ENCODE peak calls at places on chromosomes 5 and 9, in six cellular contexts. N, Y, Z, G, O and L are unnamed samples.

GRCh38 chr9:117744856-117745389 is 40.7 kb downstream of the TLR4 start:
- DNase-seq in O (no peak), Y (peak), Z (no peak), G (no peak), N (no peak), L (no peak)

GRCh38 chr5:96940586-96940985 is 4.7 kb downstream of the LNPEP start:
- DNase-seq in G (no peak), O (no peak), N (no peak), Y (no peak), Z (no peak), L (no peak)

GRCh38 chr5:1199649-1200494 is 1.5 kb upstream of the SLC6A19 start:
- DNase-seq in O (no peak), N (no peak), Z (no peak), Y (no peak), G (no peak), L (peak)

GRCh38 chr5:1479581-1480188 is 34.4 kb upstream of the SLC6A3 start:
- DNase-seq in O (peak), Y (peak), G (peak), N (peak), Z (no peak), L (peak)

GRCh38 chr9:5184776-5185175 is 663 bp downstream of the INSL6 start:
- DNase-seq in O (no peak), Y (no peak), Z (no peak), G (no peak), N (no peak), L (no peak)

GRCh38 chr5:95664204-95664786 is 17.7 kb downstream of the RFESD start:
- DNase-seq in O (peak), G (no peak), Y (peak), Z (peak), N (no peak), L (peak)

GRCh38 chr5:109707531-109707930 is 17.8 kb downstream of the MAN2A1 start:
- DNase-seq in Y (no peak), O (no peak), N (no peak), Z (no peak), G (no peak), L (no peak)

GRCh38 chr9:137431416-137431931 is 8.3 kb downstream of the NOXA1 start:
- DNase-seq in O (no peak), G (no peak), Z (no peak), Y (no peak), N (no peak), L (peak)

GRCh38 chr9:113352411-113352810 is 3.1 kb downstream of the BSPRY start:
- DNase-seq in N (no peak), O (no peak), Y (no peak), G (no peak), Z (no peak), L (no peak)

GRCh38 chr9:110141118-110141797 is 66.7 kb downstream of the C9orf152 start:
- DNase-seq in N (no peak), O (no peak), G (no peak), Y (peak), Z (no peak), L (no peak)

GRCh38 chr9:115694014-115694413 is 459.6 kb upstream of the PAPPA start:
- DNase-seq in O (no peak), Z (peak), G (peak), N (no peak), Y (peak), L (no peak)

GRCh38 chr9:19145881-19146280 is 18.6 kb upstream of the PLIN2 start:
- DNase-seq in N (no peak), O (no peak), G (no peak), Z (no peak), Y (no peak), L (no peak)

GRCh38 chr5:624951-625230 is 12.8 kb downstream of the CEP72 start:
- DNase-seq in Y (no peak), G (no peak), Z (no peak), O (no peak), N (no peak), L (no peak)

GRCh38 chr5:115599924-115600323 is 2.4 kb downstream of the TICAM2 start:
- DNase-seq in G (no peak), Z (no peak), O (no peak), N (no peak), Y (no peak), L (no peak)

GRCh38 chr9:135588371-135588770 is 26.8 kb downstream of the PAEP start:
- DNase-seq in Z (no peak), O (no peak), Y (no peak), N (no peak), G (no peak), L (no peak)

GRCh38 chr5:102663771-102664530 is 91.2 kb upstream of the PAM start:
- DNase-seq in N (no peak), Z (no peak), G (no peak), Y (no peak), O (no peak), L (no peak)

GRCh38 chr5:127031863-127032232 is 1.5 kb upstream of the MARCHF3 start:
- DNase-seq in G (no peak), Z (no peak), N (no peak), Y (no peak), O (no peak), L (no peak)

GRCh38 chr9:135606885-135607259 is 32.5 kb downstream of the GLT6D1 start:
- DNase-seq in O (no peak), G (no peak), Y (no peak), Z (no peak), N (no peak), L (no peak)

GRCh38 chr5:139422307-139422893 is 16.9 kb downstream of the DNAJC18 start:
- DNase-seq in G (peak), Y (peak), O (peak), N (peak), Z (peak), L (peak)

GRCh38 chr5:158522761-158523160 is 577.0 kb downstream of the EBF1 start:
- DNase-seq in N (no peak), G (no peak), O (no peak), Z (no peak), Y (no peak), L (no peak)

GRCh38 chr9:133702798-133703570 is 35.2 kb downstream of the SARDH start:
- DNase-seq in N (peak), Y (no peak), Z (no peak), O (peak), G (no peak), L (peak)

GRCh38 chr5:125267636-125268248 is 521.3 kb upstream of the ZNF608 start:
- DNase-seq in O (no peak), Y (no peak), Z (no peak), G (peak), N (no peak), L (no peak)

GRCh38 chr9:98256632-98257218 is 1.3 kb upstream of the TBC1D2 start:
- DNase-seq in O (peak), G (peak), N (peak), Z (no peak), Y (no peak), L (peak)